ENCODE peak calls at places on chromosomes 5 and 9, in five cellular contexts. X, A, I, N and E are unnamed samples.
A peak's percentile ranks its signal among the peaks of the same experiment; 100 is the strongest.

GRCh38 chr5:163757344-163757743 is 251.9 kb downstream of the MAT2B start:
- DNase-seq in X (no peak), A (no peak), I (no peak), N (no peak), E (no peak)

GRCh38 chr5:158463188-158463587 is 604.2 kb upstream of the CLINT1 start:
- DNase-seq in X (no peak), A (no peak), I (no peak), N (peak; percentile 31), E (no peak)

GRCh38 chr5:157269165-157269671 is 3.3 kb downstream of the CYFIP2 start:
- DNase-seq in X (no peak), A (no peak), I (no peak), N (no peak), E (peak; percentile 54)

GRCh38 chr5:143837306-143837848 is 25.4 kb downstream of the HMHB1 start:
- DNase-seq in X (no peak), A (no peak), I (no peak), N (peak; percentile 76), E (no peak)

GRCh38 chr5:152246401-152246800 is 158.7 kb downstream of the NMUR2 start:
- DNase-seq in X (no peak), A (no peak), I (no peak), N (peak; percentile 3), E (peak; percentile 53)

GRCh38 chr9:96038914-96039313 is 163.4 kb downstream of the ERCC6L2 start:
- DNase-seq in X (no peak), A (no peak), I (no peak), N (no peak), E (no peak)

GRCh38 chr5:30498972-30499371 is 694.5 kb upstream of the CDH6 start:
- DNase-seq in X (no peak), A (no peak), I (no peak), N (no peak), E (no peak)

GRCh38 chr9:118302721-118303120 is 598.5 kb downstream of the TLR4 start:
- DNase-seq in X (no peak), A (no peak), I (no peak), N (no peak), E (no peak)

GRCh38 chr5:158660726-158661125 is 439.0 kb downstream of the EBF1 start:
- DNase-seq in X (no peak), A (no peak), I (no peak), N (no peak), E (no peak)

GRCh38 chr5:73497537-73498056 is 645 bp upstream of the BTF3 start:
- DNase-seq in X (no peak), A (no peak), I (no peak), N (no peak), E (no peak)

GRCh38 chr5:73883646-73884045 is 257.6 kb downstream of the ARHGEF28 start:
- DNase-seq in X (no peak), A (no peak), I (no peak), N (no peak), E (no peak)

GRCh38 chr9:95773061-95773433 is 102.4 kb upstream of the ERCC6L2 start:
- DNase-seq in X (no peak), A (no peak), I (no peak), N (peak; percentile 61), E (no peak)

GRCh38 chr5:76818844-76819831 is at the start of gene F2RL1:
- DNase-seq in X (no peak), A (peak; percentile 86), I (peak; percentile 42), N (peak; percentile 73), E (peak; percentile 63)

GRCh38 chr9:21454149-21454548 is 13.9 kb downstream of the IFNA1 start:
- DNase-seq in X (no peak), A (no peak), I (no peak), N (peak; percentile 51), E (no peak)

GRCh38 chr5:99605904-99606303 is 677.1 kb upstream of the CHD1 start:
- DNase-seq in X (no peak), A (peak; percentile 24), I (no peak), N (no peak), E (no peak)

GRCh38 chr9:87644659-87645058 is 81.3 kb upstream of the CTSL start:
- DNase-seq in X (no peak), A (no peak), I (no peak), N (no peak), E (no peak)

GRCh38 chr9:100295240-100295639 is 57.5 kb downstream of the TEX10 start:
- DNase-seq in X (no peak), A (no peak), I (no peak), N (no peak), E (no peak)

GRCh38 chr9:100294806-100295205 is 57.9 kb downstream of the TEX10 start:
- DNase-seq in X (no peak), A (no peak), I (no peak), N (no peak), E (no peak)

GRCh38 chr9:100292414-100292813 is 60.3 kb downstream of the TEX10 start:
- DNase-seq in X (no peak), A (no peak), I (no peak), N (no peak), E (no peak)

GRCh38 chr9:100294341-100294740 is 58.4 kb downstream of the TEX10 start:
- DNase-seq in X (no peak), A (no peak), I (no peak), N (peak; percentile 65), E (no peak)

DNA sequence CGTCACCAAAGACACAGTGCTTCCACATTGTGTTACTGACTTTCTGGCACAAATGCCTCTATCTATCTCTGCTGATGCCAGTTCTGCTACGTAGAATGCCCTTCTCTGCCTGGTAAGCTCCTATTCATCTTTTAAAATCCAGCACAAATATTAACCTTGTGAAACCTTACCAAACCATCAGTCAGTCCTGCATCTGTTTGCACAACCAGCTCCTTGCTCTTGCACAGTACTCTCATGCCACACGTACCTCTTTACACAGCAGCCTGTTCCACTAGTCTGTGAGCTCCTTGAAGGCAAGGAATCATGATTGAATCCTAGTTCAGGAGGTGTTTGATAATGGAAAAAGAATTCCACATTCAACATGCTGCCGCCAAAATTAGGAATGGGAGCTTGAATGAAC is 56.3 kb downstream of the TEX10 start:
- DNase-seq in X (no peak), A (no peak), I (no peak), N (no peak), E (no peak)
- TF ChIP-seq POLR2A in X (no peak), A (no peak), I (no peak), N (no peak), E (no peak)

GRCh38 chr5:138035605-138036537 is 3.0 kb upstream of the FAM13B start:
- DNase-seq in X (no peak), A (no peak), I (no peak), N (peak; percentile 87), E (peak; percentile 85)

GRCh38 chr5:138033916-138034315 is 1.0 kb upstream of the FAM13B start:
- DNase-seq in X (no peak), A (no peak), I (no peak), N (peak; percentile 51), E (no peak)

GRCh38 chr5:138032572-138033274 is at the start of gene FAM13B:
- DNase-seq in X (peak; percentile 48), A (peak; percentile 96), I (peak; percentile 63), N (peak; percentile 48), E (peak; percentile 81)

GRCh38 chr5:138032028-138032571 is 779 bp downstream of the FAM13B start:
- DNase-seq in X (peak; percentile 39), A (peak; percentile 93), I (peak; percentile 43), N (peak; percentile 43), E (peak; percentile 64)

GRCh38 chr5:138033275-138033808 is 463 bp upstream of the FAM13B start:
- DNase-seq in X (no peak), A (no peak), I (no peak), N (no peak), E (peak; percentile 20)
- TF ChIP-seq POLR2A in X (no peak), A (no peak), I (no peak), N (no peak), E (no peak)

DNA sequence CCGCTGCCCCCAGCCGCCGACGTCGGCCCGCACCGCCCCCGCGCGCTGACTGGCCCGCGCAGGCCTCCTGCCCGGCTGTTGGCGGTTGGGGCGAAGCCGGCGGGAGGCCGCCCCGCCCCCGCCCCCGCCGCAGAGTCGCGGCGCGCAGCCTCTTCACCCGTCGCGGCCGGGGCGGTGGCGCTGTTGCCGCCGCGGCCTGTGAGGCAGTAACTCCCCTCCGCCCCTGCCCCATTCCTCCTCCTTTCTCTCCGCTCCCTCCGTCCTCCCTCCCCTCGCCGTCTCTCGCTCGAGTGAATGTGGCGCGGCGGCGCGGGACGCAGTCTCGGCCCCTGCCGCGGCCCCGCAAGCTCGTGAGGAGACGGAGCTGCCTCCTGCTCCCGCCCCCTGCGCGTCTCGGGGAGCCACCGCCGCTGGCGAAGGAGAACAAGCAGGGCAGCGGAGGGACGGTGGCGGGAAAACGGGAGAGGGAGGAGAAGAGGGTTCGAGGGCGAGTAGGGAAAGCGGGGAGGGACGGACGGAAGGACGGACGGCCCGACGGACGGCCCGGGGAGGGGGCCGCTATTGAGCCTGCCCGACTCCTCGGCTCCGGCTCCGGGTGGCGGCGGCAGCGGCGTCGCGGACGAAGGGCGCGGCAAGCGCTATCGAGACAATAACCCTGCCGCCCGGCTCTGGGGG is 637 bp upstream of the ERBIN start:
- DNase-seq in X (peak; percentile 59), A (peak; percentile 95), I (peak; percentile 70), N (peak; percentile 85), E (peak; percentile 83)
- TF ChIP-seq POLR2A in X (peak; percentile 93), A (peak; percentile 79), I (peak; percentile 39), N (peak; percentile 86), E (peak; percentile 89)

DNA sequence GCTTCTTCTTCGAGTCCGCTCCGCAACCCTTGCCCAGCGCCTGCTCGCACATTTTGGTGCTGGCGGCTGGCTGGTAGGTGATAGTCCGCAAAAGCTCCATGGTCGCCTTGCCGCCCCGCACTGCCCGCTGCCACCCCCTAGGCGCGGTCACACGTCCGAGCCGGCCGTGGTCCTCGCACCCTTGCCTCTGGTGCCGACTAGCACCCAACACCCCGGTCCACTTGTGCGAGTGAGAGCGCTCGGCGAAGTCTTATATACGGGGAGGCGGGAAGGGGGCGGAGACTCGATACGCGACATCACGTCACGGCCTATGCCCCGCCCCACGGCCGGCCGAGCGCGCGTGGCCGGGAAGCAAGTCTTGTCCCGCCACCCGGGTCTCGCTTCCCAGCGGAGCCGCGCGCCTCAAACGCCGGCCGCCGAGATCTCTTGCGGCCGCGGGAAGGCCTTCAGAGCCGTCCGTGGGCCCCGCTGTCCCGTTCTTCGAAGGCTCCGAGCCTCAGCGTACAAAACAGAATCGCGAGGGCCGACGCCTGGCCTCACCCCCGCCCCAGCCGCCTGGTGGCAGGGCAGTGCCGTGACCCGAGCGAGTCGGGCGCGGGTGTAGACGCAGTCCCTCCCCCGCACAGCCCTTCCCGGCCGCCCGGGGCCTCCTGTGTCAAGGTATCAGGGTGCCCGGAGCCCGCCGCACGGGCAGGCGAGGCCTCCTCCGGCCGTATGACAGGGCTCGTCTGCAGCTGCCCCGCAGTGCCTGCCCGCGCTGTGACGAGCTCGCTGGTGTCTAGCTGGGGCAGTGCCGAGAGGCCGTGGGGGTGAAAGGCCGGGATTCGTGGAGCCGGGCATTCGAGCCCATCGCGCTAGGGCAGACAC is at the start of gene PLK2:
- DNase-seq in X (peak; percentile 97), A (peak; percentile 98), I (peak; percentile 42), N (peak; percentile 94), E (peak; percentile 86)
- TF ChIP-seq POLR2A in X (peak; percentile 100), A (peak; percentile 99), I (no peak), N (peak; percentile 100), E (peak; percentile 99)

GRCh38 chr9:92725266-92725545 is 39.4 kb downstream of the BICD2 start:
- DNase-seq in X (no peak), A (no peak), I (no peak), N (no peak), E (no peak)
- TF ChIP-seq POLR2A in X (no peak), A (no peak), I (no peak), N (no peak), E (no peak)